ENCODE peak calls at places on chromosomes 1 and 21, in ten cellular contexts. N, Y, E, V, X, C, Z, P, L and M are unnamed samples.

GRCh38 chr1:201245082-201245481 is 38.2 kb upstream of the PKP1 start:
- DNase-seq in V (no peak), P (no peak), L (no peak), X (no peak), Y (no peak), N (no peak), C (no peak), Z (no peak), E (no peak), M (no peak)

GRCh38 chr1:175673236-175674150 is 69.9 kb downstream of the TNR start:
- DNase-seq in X (no peak), Z (no peak), L (no peak), P (no peak), E (no peak), Y (peak), N (no peak), C (no peak), V (no peak), M (no peak)

GRCh38 chr1:225425211-225425786 is 2.5 kb downstream of the LBR start:
- DNase-seq in X (no peak), Y (no peak), E (peak), V (no peak), P (no peak), L (no peak), N (no peak), Z (no peak), C (peak), M (peak)

GRCh38 chr1:172449585-172450523 is 6.0 kb upstream of the PIGC start:
- DNase-seq in N (peak), Z (peak), Y (no peak), X (peak), V (peak), E (peak), C (peak), L (no peak), P (peak), M (peak)

GRCh38 chr1:168297019-168297418 is 16.3 kb downstream of the TBX19 start:
- DNase-seq in Y (no peak), X (no peak), E (no peak), C (no peak), P (no peak), N (no peak), L (no peak), V (no peak), Z (no peak), M (no peak)

GRCh38 chr1:66445492-66446181 is 88.3 kb upstream of the SGIP1 start:
- DNase-seq in C (no peak), V (no peak), P (no peak), L (peak), X (no peak), E (no peak), Z (peak), N (peak), Y (peak), M (no peak)

GRCh38 chr1:7046314-7046713 is 261.1 kb downstream of the CAMTA1 start:
- DNase-seq in Y (no peak), P (no peak), L (no peak), Z (peak), V (no peak), X (peak), E (peak), C (peak), N (peak), M (peak)

GRCh38 chr1:207027221-207027777 is 5.3 kb downstream of the C1orf116 start:
- DNase-seq in L (no peak), X (no peak), Y (no peak), E (no peak), P (no peak), V (peak), Z (no peak), C (no peak), N (no peak), M (no peak)

GRCh38 chr1:26996024-26996423 is 2.5 kb downstream of the TRNP1 start:
- DNase-seq in Y (no peak), P (no peak), L (no peak), E (peak), Z (no peak), C (peak), X (no peak), V (no peak), N (no peak), M (peak)

GRCh38 chr21:33324311-33325221 is at the start of gene IFNAR1:
- DNase-seq in Z (peak), E (peak), L (peak), N (peak), X (peak), C (peak), P (peak), Y (peak), V (peak), M (peak)

GRCh38 chr1:184027751-184028682 is 9.5 kb downstream of the COLGALT2 start:
- DNase-seq in Y (no peak), L (no peak), E (no peak), Z (no peak), P (no peak), X (no peak), V (no peak), C (peak), N (no peak), M (peak)

GRCh38 chr1:14514760-14515159 is 83.7 kb upstream of the KAZN start:
- DNase-seq in Z (no peak), N (no peak), X (no peak), P (no peak), V (no peak), E (no peak), Y (no peak), L (no peak), C (no peak), M (no peak)

GRCh38 chr1:160575112-160575664 is 4.1 kb downstream of the CD84 start:
- DNase-seq in C (no peak), L (no peak), V (no peak), P (no peak), N (no peak), X (no peak), Z (no peak), E (no peak), Y (no peak), M (no peak)

GRCh38 chr1:198272492-198272891 is 115.7 kb downstream of the NEK7 start:
- DNase-seq in C (peak), X (no peak), Y (no peak), E (no peak), V (no peak), L (no peak), N (no peak), Z (no peak), P (no peak), M (peak)

GRCh38 chr1:221431068-221431651 is 310.7 kb downstream of the DUSP10 start:
- DNase-seq in X (no peak), Y (no peak), P (no peak), L (no peak), E (peak), V (no peak), Z (no peak), N (no peak), C (peak), M (peak)

GRCh38 chr1:165896277-165896676 is 68.9 kb downstream of the UCK2 start:
- DNase-seq in Y (no peak), E (peak), V (no peak), C (peak), P (no peak), Z (peak), N (no peak), X (peak), L (no peak), M (peak)

GRCh38 chr1:218350909-218351616 is 5.9 kb downstream of the TGFB2 start:
- DNase-seq in L (no peak), Z (no peak), C (peak), P (no peak), E (peak), X (peak), Y (no peak), N (no peak), V (no peak), M (peak)

GRCh38 chr1:20476260-20477038 is 9.6 kb downstream of the CAMK2N1 start:
- DNase-seq in Y (no peak), C (peak), X (no peak), V (peak), Z (peak), E (peak), N (peak), L (no peak), P (peak), M (peak)

GRCh38 chr1:12594966-12595838 is 22.8 kb downstream of the DHRS3 start:
- DNase-seq in N (peak), P (peak), Y (no peak), Z (peak), X (peak), C (peak), E (peak), L (no peak), V (peak), M (no peak)

GRCh38 chr1:229410692-229411433 is 23.0 kb downstream of the ACTA1 start:
- DNase-seq in Z (peak), P (peak), E (peak), N (peak), X (no peak), L (no peak), C (peak), Y (no peak), V (peak), M (peak)

GRCh38 chr1:44354268-44354839 is 703 bp downstream of the ERI3 start:
- DNase-seq in E (peak), P (no peak), N (no peak), V (no peak), L (no peak), X (no peak), Y (no peak), Z (no peak), C (peak), M (peak)

GRCh38 chr21:42535602-42536171 is 22.0 kb downstream of the SLC37A1 start:
- DNase-seq in N (no peak), P (no peak), E (no peak), L (no peak), Z (no peak), C (no peak), Y (peak), X (no peak), V (no peak), M (no peak)

GRCh38 chr1:32763221-32763620 is 53.9 kb downstream of the YARS1 start:
- DNase-seq in V (no peak), E (no peak), X (no peak), Z (no peak), L (no peak), N (no peak), Y (no peak), C (no peak), P (no peak), M (no peak)

GRCh38 chr1:243354511-243355153 is 98.8 kb downstream of the SDCCAG8 start:
- DNase-seq in C (peak), N (no peak), Y (no peak), Z (no peak), E (peak), V (no peak), X (no peak), P (no peak), L (no peak), M (peak)

GRCh38 chr1:36885537-36886441 is 148.5 kb downstream of the GRIK3 start:
- DNase-seq in N (peak), Y (no peak), V (no peak), X (no peak), C (no peak), Z (peak), L (no peak), E (no peak), P (no peak), M (no peak)

GRCh38 chr1:200526709-200527612 is 93.6 kb downstream of the KIF14 start:
- DNase-seq in P (no peak), Z (no peak), N (no peak), C (peak), X (no peak), L (no peak), E (peak), V (no peak), Y (no peak), M (no peak)

GRCh38 chr1:223244366-223245103 is 101.5 kb upstream of the TLR5 start:
- DNase-seq in Z (no peak), P (no peak), N (no peak), L (peak), C (peak), E (peak), V (no peak), Y (peak), X (no peak), M (peak)

GRCh38 chr1:96488777-96489176 is 232.8 kb upstream of the PTBP2 start:
- DNase-seq in N (no peak), X (no peak), Z (no peak), L (no peak), P (no peak), C (no peak), V (no peak), Y (no peak), E (no peak), M (no peak)

GRCh38 chr1:36516372-36517018 is 33.8 kb upstream of the CSF3R start:
- DNase-seq in E (peak), Y (no peak), L (no peak), V (peak), X (no peak), Z (no peak), P (no peak), C (peak), N (peak), M (peak)

GRCh38 chr1:200051620-200052019 is 24.1 kb downstream of the NR5A2 start:
- DNase-seq in P (no peak), X (no peak), N (no peak), V (no peak), Y (no peak), L (no peak), E (no peak), Z (no peak), C (no peak), M (no peak)

GRCh38 chr1:156766288-156767100 is 841 bp upstream of the PRCC start:
- DNase-seq in P (no peak), V (no peak), Y (no peak), C (no peak), X (no peak), N (no peak), L (no peak), Z (no peak), E (no peak), M (peak)

GRCh38 chr1:32223683-32224082 is 1.5 kb downstream of the EIF3I start:
- DNase-seq in L (no peak), N (no peak), V (no peak), P (no peak), Y (no peak), X (no peak), Z (no peak), E (no peak), C (peak), M (peak)

GRCh38 chr1:185044981-185045792 is at the start of gene RNF2:
- DNase-seq in Y (peak), X (peak), Z (peak), P (peak), L (peak), N (peak), V (peak), C (peak), E (peak), M (peak)

GRCh38 chr1:48007044-48007443 is 9.9 kb upstream of the TRABD2B start:
- DNase-seq in E (peak), N (no peak), P (no peak), Y (no peak), V (peak), C (peak), X (no peak), L (no peak), Z (no peak), M (no peak)

GRCh38 chr1:150151291-150152181 is 1.8 kb downstream of the PLEKHO1 start:
- DNase-seq in V (no peak), L (peak), P (no peak), C (no peak), N (peak), X (no peak), Y (no peak), Z (peak), E (no peak), M (no peak)

GRCh38 chr1:180269848-180270766 is 40.0 kb downstream of the LHX4 start:
- DNase-seq in L (no peak), C (no peak), E (no peak), P (no peak), N (no peak), Y (no peak), V (no peak), Z (no peak), X (no peak), M (no peak)

DNA sequence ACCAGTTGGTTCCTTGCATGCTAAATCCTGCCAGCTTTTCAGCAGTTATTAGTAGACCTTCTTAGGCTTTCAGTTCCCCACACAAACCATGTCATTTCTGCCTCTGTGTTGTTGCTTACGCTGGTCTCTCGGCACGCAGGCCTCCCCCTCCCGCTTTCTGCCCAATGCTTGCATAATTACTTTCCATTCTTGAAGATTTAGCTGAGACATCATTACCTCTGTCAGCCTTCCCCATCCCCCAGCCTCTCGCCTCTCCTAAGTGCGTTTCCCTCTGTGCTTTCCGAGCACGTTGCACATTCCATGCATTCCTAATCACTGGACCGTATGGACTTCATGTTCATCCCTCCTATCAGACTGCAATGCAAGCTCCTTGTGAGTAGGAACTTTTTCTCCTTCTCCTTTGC is 26.8 kb downstream of the TSHB start:
- DNase-seq in V (no peak), P (peak), C (peak), Y (no peak), X (no peak), E (peak), Z (no peak), N (no peak), L (no peak), M (peak)
- H3K4me3 ChIP-seq in V (no peak), P (no peak), C (no peak), Y (no peak), X (no peak), E (no peak), Z (no peak), N (no peak), L (no peak), M (no peak)

DNA sequence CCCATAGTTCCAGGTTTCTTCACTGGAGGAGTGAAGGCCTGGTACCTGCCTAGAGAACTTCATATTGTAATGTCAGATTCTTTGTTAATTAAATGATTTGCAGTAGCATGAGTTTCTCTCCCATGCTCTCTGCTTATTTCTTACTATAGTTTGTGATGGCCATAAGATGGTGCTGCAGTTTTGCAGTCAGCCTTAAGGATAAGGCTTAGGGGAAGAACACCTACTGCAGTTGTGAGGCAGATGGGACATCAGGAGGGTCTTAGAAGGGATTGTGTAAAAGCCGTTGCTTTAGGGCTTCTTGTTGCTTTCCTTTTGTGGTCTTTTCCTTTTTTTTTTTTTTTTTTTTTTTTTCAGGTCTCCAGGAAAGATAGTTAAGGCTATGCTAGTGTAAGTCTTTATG is 61.8 kb downstream of the MACF1 start:
- DNase-seq in V (no peak), P (no peak), N (no peak), X (no peak), L (no peak), C (no peak), Z (no peak), Y (no peak), E (peak), M (peak)
- TF ChIP-seq CTCF in V (peak), P (peak), N (no peak), X (peak), L (no peak), C (peak), Z (no peak), Y (no peak), E (peak), M (no peak)

DNA sequence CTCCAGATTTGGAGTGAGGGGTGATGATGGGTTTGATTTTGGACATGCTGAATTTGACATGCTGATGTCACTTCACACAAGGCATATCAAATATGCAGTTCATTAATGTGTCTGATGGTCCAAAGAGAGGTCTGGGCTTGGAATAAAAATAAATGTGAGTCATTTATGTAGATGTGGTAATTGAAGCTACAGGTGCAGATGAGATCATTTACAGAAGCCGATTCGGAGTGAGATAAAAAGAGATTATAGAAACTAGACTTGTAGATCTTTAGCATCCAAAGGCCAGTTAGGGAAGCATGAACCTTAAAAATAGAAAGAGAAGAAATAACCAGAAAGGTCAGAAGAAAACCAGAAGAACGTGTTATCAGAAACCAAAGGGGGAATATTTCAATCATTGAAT is 350.9 kb upstream of the ZP4 start:
- DNase-seq in X (no peak), P (no peak), V (no peak), Y (no peak), N (no peak), C (no peak), Z (no peak), L (no peak), E (no peak), M (no peak)
- H3K4me3 ChIP-seq in X (no peak), P (no peak), V (no peak), Y (no peak), N (no peak), C (no peak), Z (no peak), L (no peak), E (no peak), M (no peak)

DNA sequence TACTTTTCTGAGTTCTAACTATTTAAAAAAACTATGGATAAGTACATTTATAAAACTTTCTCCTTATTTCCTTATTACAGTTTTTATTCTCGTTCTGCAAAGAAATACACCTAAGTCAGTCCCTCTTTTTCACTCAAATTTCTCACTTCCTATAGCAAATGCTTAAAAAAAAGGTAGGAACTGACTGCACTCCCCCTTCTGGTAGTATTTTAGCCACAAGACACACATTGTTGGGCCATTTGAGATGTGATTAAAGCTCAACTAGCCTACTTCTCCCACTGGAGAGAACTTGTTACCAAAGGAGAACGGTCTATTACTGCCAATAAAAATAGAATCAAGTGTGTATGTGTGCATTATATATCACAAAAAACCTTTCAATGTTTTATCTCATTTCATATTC is 521.9 kb upstream of the PRMT6 start:
- DNase-seq in C (peak), Z (no peak), P (no peak), Y (no peak), N (no peak), V (no peak), L (no peak), E (no peak), X (no peak), M (no peak)
- TF ChIP-seq CTCF in C (peak), Z (no peak), P (no peak), Y (no peak), N (no peak), V (no peak), L (no peak), E (peak), X (no peak), M (no peak)

DNA sequence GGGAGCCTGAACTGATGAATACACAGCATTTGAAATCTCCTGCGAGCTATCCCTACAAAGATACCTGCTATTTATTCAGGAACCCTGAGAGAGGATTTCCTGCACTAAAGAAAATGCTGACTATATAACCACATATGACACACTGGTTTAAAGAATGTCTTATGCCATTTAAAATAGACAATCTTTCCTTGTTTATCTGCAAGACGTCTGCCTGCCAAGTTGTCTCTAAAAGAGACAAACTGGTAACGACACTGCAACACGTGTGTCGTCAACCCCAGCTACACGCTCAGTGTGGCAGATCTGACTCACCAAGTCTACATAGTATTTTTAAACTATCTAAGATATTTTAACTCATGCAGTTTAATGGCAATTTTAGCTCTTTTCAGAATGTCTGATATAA is 42.7 kb downstream of the APP start:
- DNase-seq in C (peak), L (no peak), N (peak), Y (no peak), Z (no peak), P (no peak), E (peak), V (no peak), X (no peak), M (peak)
- H3K4me3 ChIP-seq in C (no peak), L (no peak), N (peak), Y (no peak), Z (peak), P (no peak), E (no peak), V (no peak), X (no peak), M (no peak)